ENCODE peak calls at places on chromosomes 11 and 22, in six cellular contexts. N is GM19239; S is GM10248; X is hypothalamus; Q is stimulated activated effector memory CD8-positive, alpha-beta T cell treated with anti-CD3 and anti-CD28 coated beads, Interleukin-12 subunit alpha, Interleukin-12 subunit beta, amount 100 ng/mL, for 72 hours; Z is BE2C. M is an unnamed sample.

GRCh38 chr22:24140357-24140756 is 40.9 kb upstream of the SUSD2 start:
- DNase-seq in N (no peak), S (peak), X (no peak), Q (no peak), Z (no peak), M (no peak)

GRCh38 chr11:75298191-75298590 is 53.3 kb downstream of the ARRB1 start:
- DNase-seq in N (no peak), S (no peak), X (no peak), Q (no peak), Z (no peak), M (no peak)

GRCh38 chr11:19957301-19957985 is 202.8 kb downstream of the DBX1 start:
- DNase-seq in N (no peak), S (no peak), X (no peak), Q (no peak), Z (no peak), M (no peak)

GRCh38 chr11:96329419-96329818 is 13.6 kb downstream of the MAML2 start:
- DNase-seq in N (no peak), S (no peak), X (no peak), Q (no peak), Z (no peak), M (no peak)

GRCh38 chr22:31193092-31193491 is 19.0 kb upstream of the LIMK2 start:
- DNase-seq in N (no peak), S (no peak), X (no peak), Q (no peak), Z (no peak), M (no peak)

GRCh38 chr11:70727899-70728620 is 329.7 kb downstream of the CTTN start:
- DNase-seq in N (no peak), S (no peak), X (no peak), Q (no peak), Z (no peak), M (no peak)

GRCh38 chr11:22677153-22677890 is 10.9 kb downstream of the GAS2 start:
- DNase-seq in N (no peak), S (no peak), X (no peak), Q (no peak), Z (no peak), M (no peak)

GRCh38 chr11:77069336-77069968 is 2.7 kb downstream of the CAPN5 start:
- DNase-seq in N (no peak), S (no peak), X (no peak), Q (no peak), Z (no peak), M (no peak)

GRCh38 chr11:77580712-77581337 is 8.9 kb upstream of the AQP11 start:
- DNase-seq in N (no peak), S (no peak), X (no peak), Q (no peak), Z (peak), M (no peak)

GRCh38 chr11:15349413-15349812 is 234.7 kb downstream of the INSC start:
- DNase-seq in N (no peak), S (no peak), X (no peak), Q (no peak), Z (no peak), M (no peak)

GRCh38 chr11:103923473-103923931 is 112.9 kb upstream of the DDI1 start:
- DNase-seq in N (no peak), S (no peak), X (no peak), Q (no peak), Z (no peak), M (no peak)

GRCh38 chr22:30649430-30650007 is 13.9 kb downstream of the SLC35E4 start:
- DNase-seq in N (peak), S (peak), X (no peak), Q (peak), Z (no peak), M (peak)

GRCh38 chr11:76419896-76420295 is 24.9 kb upstream of the EMSY start:
- DNase-seq in N (peak), S (peak), X (no peak), Q (no peak), Z (peak), M (peak)

GRCh38 chr11:125943661-125944349 is 2.0 kb upstream of the VSIG10L2 start:
- DNase-seq in N (no peak), S (no peak), X (no peak), Q (no peak), Z (no peak), M (no peak)

GRCh38 chr11:73875840-73876239 is 806 bp downstream of the COA4 start:
- DNase-seq in N (no peak), S (no peak), X (no peak), Q (no peak), Z (no peak), M (peak)

GRCh38 chr11:78419327-78419726 is 1.7 kb upstream of the GAB2 start:
- DNase-seq in N (no peak), S (no peak), X (no peak), Q (no peak), Z (no peak), M (no peak)

GRCh38 chr11:12066799-12067508 is 43.4 kb upstream of the MICAL2 start:
- DNase-seq in N (no peak), S (no peak), X (no peak), Q (no peak), Z (no peak), M (no peak)

GRCh38 chr11:63768232-63769043 is at the start of gene ZFTA:
- DNase-seq in N (peak), S (peak), X (no peak), Q (peak), Z (peak), M (peak)

GRCh38 chr11:124889692-124890091 is 8.0 kb downstream of the ROBO4 start:
- DNase-seq in N (no peak), S (no peak), X (no peak), Q (no peak), Z (no peak), M (no peak)

M was measured in GM12865.